ENCODE peak calls at places on chromosomes 7 and 10, in ten cellular contexts. H, C, J, U, L, W, E, R, G and O are unnamed samples.

GRCh38 chr10:113214331-113214730 is 264.3 kb downstream of the TCF7L2 start:
- DNase-seq in H (no peak), U (no peak), W (no peak), G (no peak), E (no peak), R (no peak), J (no peak), L (no peak), C (peak), O (no peak)

GRCh38 chr7:115613836-115614235 is 416.7 kb downstream of the TFEC start:
- DNase-seq in U (no peak), W (peak), C (no peak), H (no peak), L (no peak), R (no peak), J (no peak), E (no peak), G (no peak), O (no peak)

GRCh38 chr7:157194948-157195347 is 56.2 kb downstream of the UBE3C start:
- DNase-seq in U (no peak), G (no peak), L (no peak), H (no peak), W (no peak), C (no peak), R (no peak), J (no peak), E (no peak), O (no peak)

GRCh38 chr7:98930921-98931320 is 52.6 kb downstream of the TRRAP start:
- DNase-seq in G (no peak), R (peak), W (peak), J (no peak), L (no peak), H (no peak), U (peak), E (no peak), C (no peak), O (no peak)

GRCh38 chr7:155803418-155804376 is 8.6 kb downstream of the SHH start:
- DNase-seq in L (peak), W (no peak), R (no peak), U (peak), G (no peak), J (no peak), C (no peak), H (peak), E (no peak), O (no peak)

GRCh38 chr7:923108-924041 is 31.1 kb downstream of the ADAP1 start:
- DNase-seq in W (peak), H (peak), R (peak), J (no peak), U (peak), C (peak), G (no peak), L (no peak), E (no peak), O (peak)

GRCh38 chr7:29140873-29141468 is 5.4 kb downstream of the CPVL start:
- DNase-seq in U (no peak), E (no peak), C (peak), L (no peak), J (no peak), R (no peak), W (no peak), G (peak), H (peak), O (peak)

GRCh38 chr7:100247152-100247757 is 27.5 kb downstream of the PVRIG start:
- DNase-seq in J (peak), W (peak), R (peak), G (peak), H (peak), U (peak), E (peak), L (peak), C (peak), O (no peak)

GRCh38 chr10:66783296-66783695 is 142.5 kb upstream of the LRRTM3 start:
- DNase-seq in C (no peak), G (no peak), L (no peak), R (peak), H (no peak), W (peak), U (no peak), E (no peak), J (no peak), O (no peak)

GRCh38 chr10:114286971-114287370 is 47.9 kb downstream of the VWA2 start:
- DNase-seq in E (no peak), R (no peak), U (no peak), J (no peak), H (no peak), G (no peak), L (no peak), C (no peak), W (no peak), O (no peak)

GRCh38 chr7:156861212-156861611 is 31.8 kb downstream of the LMBR1 start:
- DNase-seq in H (no peak), L (no peak), E (no peak), R (no peak), U (no peak), W (no peak), C (no peak), G (no peak), J (no peak), O (no peak)

GRCh38 chr10:50291261-50291850 is 40.0 kb upstream of the ASAH2 start:
- DNase-seq in W (peak), E (no peak), H (no peak), J (no peak), C (peak), R (no peak), L (no peak), G (peak), U (no peak), O (no peak)

GRCh38 chr7:19118896-19119301 is 1.5 kb upstream of the TWIST1 start:
- DNase-seq in L (peak), U (no peak), H (no peak), J (no peak), W (no peak), C (peak), E (no peak), R (no peak), G (no peak), O (no peak)

GRCh38 chr7:133873631-133874030 is 253.5 kb upstream of the LRGUK start:
- DNase-seq in H (no peak), L (no peak), E (no peak), J (no peak), C (peak), U (no peak), W (peak), G (no peak), R (peak), O (no peak)

GRCh38 chr10:32357056-32357735 is 10.2 kb upstream of the EPC1 start:
- DNase-seq in H (no peak), U (no peak), C (no peak), G (no peak), L (no peak), E (no peak), W (no peak), R (no peak), J (no peak), O (no peak)

GRCh38 chr7:74222851-74223710 is 13.3 kb downstream of the LAT2 start:
- DNase-seq in J (no peak), R (no peak), L (no peak), U (no peak), W (no peak), G (no peak), C (no peak), H (no peak), E (no peak), O (no peak)

GRCh38 chr10:33803248-33803647 is 468.8 kb upstream of the NRP1 start:
- DNase-seq in C (peak), W (peak), U (no peak), G (peak), J (no peak), H (no peak), E (no peak), R (peak), L (no peak), O (no peak)

GRCh38 chr10:1190791-1191490 is 134.8 kb downstream of the WDR37 start:
- DNase-seq in W (no peak), R (no peak), E (no peak), H (no peak), G (no peak), U (no peak), L (no peak), C (no peak), J (no peak), O (peak)

GRCh38 chr10:104049497-104050250 is 36.0 kb downstream of the COL17A1 start:
- DNase-seq in W (peak), E (no peak), C (peak), R (peak), L (no peak), G (peak), H (no peak), J (no peak), U (no peak), O (no peak)

GRCh38 chr10:69957516-69958231 is 95.0 kb upstream of the MACROH2A2 start:
- DNase-seq in H (no peak), L (no peak), E (no peak), R (no peak), U (no peak), W (no peak), C (no peak), J (no peak), G (no peak), O (no peak)

GRCh38 chr7:157320607-157320979 is 16.2 kb upstream of the DNAJB6 start:
- DNase-seq in W (peak), H (no peak), U (no peak), C (peak), L (no peak), R (no peak), J (no peak), E (no peak), G (peak), O (no peak)

GRCh38 chr7:140060788-140061606 is 1.8 kb downstream of the PARP12 start:
- DNase-seq in C (peak), H (peak), U (no peak), R (peak), L (no peak), J (no peak), G (peak), W (peak), E (peak), O (no peak)

GRCh38 chr10:21727452-21728168 is 193.6 kb downstream of the MLLT10 start:
- DNase-seq in E (no peak), G (no peak), J (no peak), C (peak), U (no peak), R (peak), W (no peak), L (no peak), H (no peak), O (no peak)

GRCh38 chr7:140017543-140017942 is 45.2 kb downstream of the PARP12 start:
- DNase-seq in C (no peak), L (no peak), R (no peak), H (no peak), W (no peak), E (no peak), J (no peak), G (no peak), U (no peak), O (no peak)

GRCh38 chr10:78811174-78811573 is 257.6 kb upstream of the ZMIZ1 start:
- DNase-seq in L (no peak), C (peak), R (no peak), J (no peak), W (peak), E (no peak), U (no peak), G (peak), H (no peak), O (no peak)

GRCh38 chr7:20828947-20829346 is 42.3 kb upstream of the SP8 start:
- DNase-seq in L (no peak), R (no peak), J (no peak), W (no peak), G (no peak), C (no peak), U (no peak), H (no peak), E (no peak), O (no peak)

GRCh38 chr7:133011746-133012145 is 70.1 kb downstream of the CHCHD3 start:
- DNase-seq in J (no peak), E (no peak), U (no peak), H (no peak), R (no peak), L (no peak), G (no peak), C (no peak), W (no peak), O (no peak)

GRCh38 chr10:80122746-80123145 is 9.8 kb upstream of the PLAC9 start:
- DNase-seq in W (no peak), H (no peak), C (peak), R (no peak), J (no peak), G (peak), L (no peak), E (no peak), U (no peak), O (no peak)

GRCh38 chr7:122546496-122546895 is 152.4 kb downstream of the RNF133 start:
- DNase-seq in R (peak), W (no peak), G (peak), U (no peak), J (no peak), H (no peak), L (no peak), E (no peak), C (peak), O (no peak)

GRCh38 chr7:111292026-111292430 is 201.1 kb downstream of the LRRN3 start:
- DNase-seq in U (no peak), J (peak), E (no peak), R (no peak), W (peak), G (peak), H (no peak), L (no peak), C (peak), O (no peak)

DNA sequence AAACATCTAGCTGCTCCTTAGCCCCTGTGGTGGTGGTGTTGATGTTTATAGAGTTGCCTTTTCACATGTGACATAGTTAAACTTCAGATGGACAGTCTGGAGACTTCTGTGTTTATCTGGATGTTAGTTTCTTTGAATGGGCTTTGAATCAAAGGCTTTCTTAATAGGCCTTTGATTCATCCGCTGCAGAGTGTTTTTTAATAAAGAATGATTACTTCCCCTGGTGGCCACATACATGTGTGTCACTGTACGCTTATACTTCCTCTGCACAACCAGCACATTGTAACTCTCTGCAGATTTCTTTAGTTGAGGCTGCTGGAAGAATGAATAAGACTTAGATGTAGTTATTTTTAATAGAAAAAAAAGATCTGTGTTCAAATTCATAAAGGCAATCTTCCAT is 221.1 kb downstream of the DYNC1I1 start:
- DNase-seq in J (no peak), G (no peak), C (no peak), U (no peak), L (no peak), W (no peak), E (no peak), R (no peak), H (no peak), O (no peak)
- TF ChIP-seq CTCF in J (no peak), G (no peak), C (no peak), U (no peak), L (peak), W (no peak), E (peak), R (peak), H (no peak), O (no peak)

GRCh38 chr7:129144834-129145668 is 544 bp downstream of the TSPAN33 start:
- DNase-seq in G (no peak), U (peak), E (no peak), C (no peak), R (no peak), W (no peak), L (no peak), H (no peak), J (no peak), O (no peak)
- TF ChIP-seq CTCF in G (no peak), U (peak), E (peak), C (peak), R (peak), W (no peak), L (no peak), H (peak), J (peak), O (peak)

GRCh38 chr7:102288285-102288930 is 1.7 kb downstream of the SH2B2 start:
- DNase-seq in C (no peak), H (no peak), R (no peak), U (peak), E (no peak), G (no peak), W (no peak), J (no peak), L (no peak), O (no peak)
- TF ChIP-seq CTCF in C (no peak), H (no peak), R (peak), U (no peak), E (no peak), G (no peak), W (no peak), J (no peak), L (no peak), O (no peak)

DNA sequence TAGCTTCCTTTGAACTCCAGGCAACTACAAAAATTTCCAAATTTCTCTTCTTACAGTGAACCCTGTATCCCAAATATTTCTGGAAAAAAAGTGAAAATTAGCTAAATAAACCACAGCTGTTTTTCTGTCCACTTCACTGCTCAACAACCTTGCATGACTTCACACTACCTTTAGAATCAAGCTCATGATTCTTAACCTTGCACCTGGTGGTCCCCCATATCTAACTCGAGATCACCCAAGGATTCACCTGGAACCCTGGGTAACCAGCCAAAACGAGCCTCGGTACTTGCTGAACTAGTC is 47.5 kb downstream of the PDLIM1 start:
- DNase-seq in U (no peak), J (no peak), W (no peak), R (no peak), C (no peak), G (no peak), H (no peak), L (no peak), E (no peak), O (no peak)
- TF ChIP-seq CTCF in U (peak), J (no peak), W (no peak), R (no peak), C (no peak), G (no peak), H (no peak), L (no peak), E (peak), O (peak)

GRCh38 chr10:99926925-99927718 is 82.6 kb downstream of the DNMBP start:
- DNase-seq in R (peak), G (peak), W (peak), L (peak), C (peak), H (peak), E (no peak), J (no peak), U (no peak), O (no peak)

GRCh38 chr10:99929360-99929759 is 80.4 kb downstream of the DNMBP start:
- DNase-seq in W (no peak), R (no peak), E (no peak), U (no peak), C (no peak), G (no peak), H (peak), L (no peak), J (no peak), O (no peak)

GRCh38 chr10:99927719-99928280 is 81.9 kb downstream of the DNMBP start:
- DNase-seq in J (no peak), G (no peak), W (no peak), U (no peak), L (no peak), H (peak), E (no peak), C (no peak), R (no peak), O (no peak)

GRCh38 chr10:99930731-99931550 is 78.8 kb downstream of the DNMBP start:
- DNase-seq in H (peak), R (no peak), G (no peak), J (no peak), E (no peak), L (no peak), W (peak), C (no peak), U (no peak), O (no peak)
- TF ChIP-seq CTCF in H (peak), R (no peak), G (no peak), J (no peak), E (no peak), L (no peak), W (no peak), C (no peak), U (no peak), O (no peak)

DNA sequence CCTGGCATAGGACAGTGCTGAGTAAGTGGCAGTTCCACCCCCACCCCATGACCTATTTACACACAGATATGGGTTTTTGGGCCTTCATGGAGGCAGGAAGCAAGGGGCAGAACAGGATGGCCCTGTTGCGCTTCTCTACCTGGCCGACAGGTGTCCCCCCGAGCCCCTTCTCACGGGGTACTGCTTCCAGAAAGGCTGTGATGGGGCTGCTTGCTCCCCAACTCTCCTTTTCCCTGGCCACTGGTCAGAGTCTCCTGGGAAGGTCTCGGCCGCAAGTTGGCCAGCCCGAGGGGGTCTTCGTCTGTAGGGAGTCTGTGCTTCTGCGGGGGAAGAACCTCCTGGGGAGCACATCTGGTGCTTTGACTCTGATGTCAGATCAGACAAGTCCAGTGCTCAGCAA is 139.8 kb upstream of the TNS3 start:
- DNase-seq in C (no peak), W (no peak), U (no peak), L (no peak), J (no peak), G (no peak), R (no peak), H (no peak), E (peak), O (no peak)
- TF ChIP-seq CTCF in C (no peak), W (no peak), U (no peak), L (no peak), J (no peak), G (no peak), R (no peak), H (no peak), E (no peak), O (no peak)

GRCh38 chr10:110483633-110484032 is 14.1 kb upstream of the DUSP5 start:
- DNase-seq in G (no peak), H (no peak), R (no peak), J (no peak), C (no peak), L (no peak), U (no peak), E (no peak), W (no peak), O (no peak)

GRCh38 chr10:110481948-110482347 is 15.8 kb upstream of the DUSP5 start:
- DNase-seq in U (no peak), W (no peak), R (no peak), G (no peak), C (no peak), L (no peak), E (no peak), H (no peak), J (no peak), O (no peak)

GRCh38 chr10:110475722-110476515 is 21.8 kb upstream of the DUSP5 start:
- DNase-seq in C (no peak), U (no peak), R (no peak), H (no peak), W (no peak), E (no peak), L (no peak), J (no peak), G (no peak), O (no peak)

GRCh38 chr10:110479710-110480109 is 18.0 kb upstream of the DUSP5 start:
- DNase-seq in H (no peak), J (no peak), U (no peak), C (no peak), E (no peak), G (no peak), R (no peak), W (no peak), L (no peak), O (no peak)

GRCh38 chr10:110480387-110480786 is 17.3 kb upstream of the DUSP5 start:
- DNase-seq in W (no peak), E (no peak), L (no peak), U (no peak), J (no peak), H (no peak), G (no peak), C (no peak), R (no peak), O (no peak)
- TF ChIP-seq CTCF in W (no peak), E (no peak), L (no peak), U (no peak), J (no peak), H (no peak), G (no peak), C (no peak), R (no peak), O (no peak)

GRCh38 chr7:76066716-76067503 is 19.0 kb downstream of the MDH2 start:
- DNase-seq in R (no peak), J (no peak), G (no peak), C (no peak), E (no peak), U (no peak), W (no peak), L (no peak), H (no peak), O (no peak)

GRCh38 chr7:76065016-76065612 is 17.2 kb downstream of the MDH2 start:
- DNase-seq in L (no peak), R (no peak), W (no peak), C (no peak), E (no peak), U (peak), G (no peak), H (no peak), J (no peak), O (no peak)

GRCh38 chr7:76071316-76072242 is 23.7 kb downstream of the MDH2 start:
- DNase-seq in U (no peak), R (no peak), C (peak), E (no peak), G (peak), H (peak), J (no peak), W (peak), L (no peak), O (no peak)

GRCh38 chr7:76072243-76073148 is 24.6 kb downstream of the MDH2 start:
- DNase-seq in R (no peak), U (no peak), W (no peak), L (no peak), E (no peak), C (no peak), G (no peak), H (no peak), J (no peak), O (no peak)

DNA sequence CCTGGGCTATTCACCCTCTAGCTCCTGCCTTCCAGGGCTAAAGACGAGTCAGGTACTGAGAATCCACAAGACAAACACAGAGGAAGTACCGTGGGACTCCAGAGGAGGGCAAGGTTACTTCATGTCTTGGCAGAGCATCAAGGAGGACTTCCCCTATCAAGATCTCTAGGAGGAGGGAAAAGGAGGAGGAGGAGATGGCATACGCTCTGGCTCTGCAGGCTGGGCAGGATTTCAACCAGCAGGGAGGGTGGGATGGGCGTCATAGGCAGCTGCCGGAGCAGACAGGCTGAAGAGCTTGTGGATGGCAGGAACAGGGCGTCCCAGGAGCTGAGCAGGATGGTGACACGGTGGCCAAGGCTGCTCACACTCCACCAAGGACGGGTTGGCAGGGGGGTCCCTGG is 21.3 kb downstream of the MDH2 start:
- DNase-seq in E (no peak), H (peak), U (peak), W (peak), L (no peak), G (peak), J (peak), C (peak), R (peak), O (no peak)
- TF ChIP-seq CTCF in E (peak), H (peak), U (no peak), W (peak), L (no peak), G (peak), J (peak), C (peak), R (peak), O (no peak)